ENCODE peak calls at places on chromosomes 5 and 9, in nine cellular contexts. One of them, this sample, is unnamed.

GRCh38 chr9:113274474-113275146 is 762 bp downstream of the CDC26 start:
- DNase-seq in IMR-90: peak
- DNase-seq in stomach: no peak
- DNase-seq in cardiac fibroblast: peak
- DNase-seq in CD4-positive, alpha-beta memory T cell: peak
- DNase-seq in endothelial cell of umbilical vein: peak
- DNase-seq in dorsolateral prefrontal cortex: peak
- DNase-seq in HepG2: peak
- DNase-seq in ascending aorta: no peak
- DNase-seq in this sample: peak

GRCh38 chr5:91245871-91246270 is 137.2 kb downstream of the ARRDC3 start:
- DNase-seq in stomach: no peak
- DNase-seq in CD4-positive, alpha-beta memory T cell: no peak
- DNase-seq in dorsolateral prefrontal cortex: no peak
- DNase-seq in ascending aorta: no peak
- DNase-seq in endothelial cell of umbilical vein: no peak
- DNase-seq in cardiac fibroblast: peak
- DNase-seq in IMR-90: peak
- DNase-seq in HepG2: no peak
- DNase-seq in this sample: no peak

GRCh38 chr9:127506814-127507750 is 55.8 kb downstream of the LRSAM1 start:
- DNase-seq in IMR-90: peak
- DNase-seq in CD4-positive, alpha-beta memory T cell: no peak
- DNase-seq in endothelial cell of umbilical vein: no peak
- DNase-seq in HepG2: no peak
- DNase-seq in dorsolateral prefrontal cortex: no peak
- DNase-seq in cardiac fibroblast: peak
- DNase-seq in ascending aorta: no peak
- DNase-seq in stomach: no peak
- DNase-seq in this sample: no peak

GRCh38 chr5:174532453-174533126 is 191.8 kb upstream of the MSX2 start:
- DNase-seq in endothelial cell of umbilical vein: peak
- DNase-seq in CD4-positive, alpha-beta memory T cell: no peak
- DNase-seq in ascending aorta: peak
- DNase-seq in dorsolateral prefrontal cortex: peak
- DNase-seq in cardiac fibroblast: peak
- DNase-seq in stomach: peak
- DNase-seq in IMR-90: peak
- DNase-seq in HepG2: peak
- DNase-seq in this sample: peak

GRCh38 chr9:33024126-33024965 is 727 bp upstream of the DNAJA1 start:
- DNase-seq in dorsolateral prefrontal cortex: no peak
- DNase-seq in CD4-positive, alpha-beta memory T cell: no peak
- DNase-seq in HepG2: peak
- DNase-seq in ascending aorta: no peak
- DNase-seq in IMR-90: peak
- DNase-seq in cardiac fibroblast: peak
- DNase-seq in stomach: no peak
- DNase-seq in endothelial cell of umbilical vein: no peak
- DNase-seq in this sample: no peak

GRCh38 chr9:87465791-87466190 is 31.9 kb upstream of the DAPK1 start:
- DNase-seq in IMR-90: no peak
- DNase-seq in CD4-positive, alpha-beta memory T cell: no peak
- DNase-seq in ascending aorta: no peak
- DNase-seq in HepG2: no peak
- DNase-seq in dorsolateral prefrontal cortex: no peak
- DNase-seq in endothelial cell of umbilical vein: no peak
- DNase-seq in cardiac fibroblast: no peak
- DNase-seq in stomach: no peak
- DNase-seq in this sample: no peak

GRCh38 chr9:128282500-128282899 is 6.4 kb downstream of the SWI5 start:
- DNase-seq in cardiac fibroblast: peak
- DNase-seq in CD4-positive, alpha-beta memory T cell: no peak
- DNase-seq in dorsolateral prefrontal cortex: no peak
- DNase-seq in ascending aorta: no peak
- DNase-seq in HepG2: no peak
- DNase-seq in stomach: no peak
- DNase-seq in IMR-90: peak
- DNase-seq in endothelial cell of umbilical vein: peak
- DNase-seq in this sample: no peak

GRCh38 chr5:57986746-57987145 is 473.1 kb downstream of the PLK2 start:
- DNase-seq in cardiac fibroblast: peak
- DNase-seq in CD4-positive, alpha-beta memory T cell: no peak
- DNase-seq in stomach: no peak
- DNase-seq in IMR-90: peak
- DNase-seq in dorsolateral prefrontal cortex: peak
- DNase-seq in ascending aorta: peak
- DNase-seq in endothelial cell of umbilical vein: no peak
- DNase-seq in HepG2: no peak
- DNase-seq in this sample: no peak

GRCh38 chr9:74951107-74951720 is 1.5 kb downstream of the C9orf40 start:
- DNase-seq in IMR-90: no peak
- DNase-seq in cardiac fibroblast: no peak
- DNase-seq in endothelial cell of umbilical vein: no peak
- DNase-seq in CD4-positive, alpha-beta memory T cell: no peak
- DNase-seq in ascending aorta: no peak
- DNase-seq in HepG2: no peak
- DNase-seq in stomach: no peak
- DNase-seq in dorsolateral prefrontal cortex: no peak
- DNase-seq in this sample: peak

GRCh38 chr9:112891521-112891920 is 845 bp upstream of the SLC46A2 start:
- DNase-seq in dorsolateral prefrontal cortex: no peak
- DNase-seq in HepG2: no peak
- DNase-seq in IMR-90: no peak
- DNase-seq in CD4-positive, alpha-beta memory T cell: no peak
- DNase-seq in endothelial cell of umbilical vein: no peak
- DNase-seq in stomach: no peak
- DNase-seq in ascending aorta: peak
- DNase-seq in cardiac fibroblast: no peak
- DNase-seq in this sample: no peak

GRCh38 chr5:146329697-146330096 is 8.9 kb upstream of the POU4F3 start:
- DNase-seq in HepG2: no peak
- DNase-seq in CD4-positive, alpha-beta memory T cell: no peak
- DNase-seq in ascending aorta: no peak
- DNase-seq in endothelial cell of umbilical vein: no peak
- DNase-seq in cardiac fibroblast: no peak
- DNase-seq in dorsolateral prefrontal cortex: no peak
- DNase-seq in IMR-90: no peak
- DNase-seq in stomach: no peak
- DNase-seq in this sample: no peak

GRCh38 chr5:41161271-41161670 is 52.1 kb downstream of the C6 start:
- DNase-seq in CD4-positive, alpha-beta memory T cell: no peak
- DNase-seq in stomach: no peak
- DNase-seq in IMR-90: peak
- DNase-seq in cardiac fibroblast: peak
- DNase-seq in endothelial cell of umbilical vein: no peak
- DNase-seq in HepG2: no peak
- DNase-seq in ascending aorta: no peak
- DNase-seq in dorsolateral prefrontal cortex: no peak
- DNase-seq in this sample: no peak

GRCh38 chr5:72478684-72479083 is 28.5 kb downstream of the ZNF366 start:
- DNase-seq in ascending aorta: no peak
- DNase-seq in endothelial cell of umbilical vein: peak
- DNase-seq in cardiac fibroblast: peak
- DNase-seq in stomach: no peak
- DNase-seq in HepG2: no peak
- DNase-seq in IMR-90: peak
- DNase-seq in CD4-positive, alpha-beta memory T cell: no peak
- DNase-seq in dorsolateral prefrontal cortex: no peak
- DNase-seq in this sample: no peak

GRCh38 chr9:107647611-107648010 is 158.0 kb upstream of the KLF4 start:
- DNase-seq in endothelial cell of umbilical vein: no peak
- DNase-seq in CD4-positive, alpha-beta memory T cell: no peak
- DNase-seq in IMR-90: no peak
- DNase-seq in dorsolateral prefrontal cortex: no peak
- DNase-seq in ascending aorta: peak
- DNase-seq in HepG2: no peak
- DNase-seq in stomach: no peak
- DNase-seq in cardiac fibroblast: no peak
- DNase-seq in this sample: no peak

GRCh38 chr9:29208670-29209069 is 1635.4 kb upstream of the C9orf72 start:
- DNase-seq in dorsolateral prefrontal cortex: no peak
- DNase-seq in cardiac fibroblast: no peak
- DNase-seq in IMR-90: no peak
- DNase-seq in HepG2: no peak
- DNase-seq in endothelial cell of umbilical vein: no peak
- DNase-seq in CD4-positive, alpha-beta memory T cell: no peak
- DNase-seq in stomach: no peak
- DNase-seq in ascending aorta: no peak
- DNase-seq in this sample: no peak

GRCh38 chr9:76027426-76027825 is 137.0 kb downstream of the PCSK5 start:
- DNase-seq in ascending aorta: no peak
- DNase-seq in IMR-90: peak
- DNase-seq in dorsolateral prefrontal cortex: no peak
- DNase-seq in stomach: no peak
- DNase-seq in HepG2: no peak
- DNase-seq in endothelial cell of umbilical vein: no peak
- DNase-seq in cardiac fibroblast: no peak
- DNase-seq in CD4-positive, alpha-beta memory T cell: peak
- DNase-seq in this sample: no peak

GRCh38 chr9:27108981-27109541 is at the start of gene TEK:
- DNase-seq in dorsolateral prefrontal cortex: no peak
- DNase-seq in ascending aorta: no peak
- DNase-seq in endothelial cell of umbilical vein: peak
- DNase-seq in cardiac fibroblast: peak
- DNase-seq in HepG2: no peak
- DNase-seq in stomach: no peak
- DNase-seq in CD4-positive, alpha-beta memory T cell: no peak
- DNase-seq in IMR-90: peak
- DNase-seq in this sample: no peak

GRCh38 chr9:4145482-4145881 is 154.4 kb downstream of the GLIS3 start:
- DNase-seq in IMR-90: no peak
- DNase-seq in stomach: no peak
- DNase-seq in CD4-positive, alpha-beta memory T cell: no peak
- DNase-seq in ascending aorta: no peak
- DNase-seq in endothelial cell of umbilical vein: no peak
- DNase-seq in HepG2: no peak
- DNase-seq in cardiac fibroblast: no peak
- DNase-seq in dorsolateral prefrontal cortex: no peak
- DNase-seq in this sample: no peak

GRCh38 chr5:102638912-102639652 is 116.0 kb upstream of the PAM start:
- DNase-seq in cardiac fibroblast: no peak
- DNase-seq in CD4-positive, alpha-beta memory T cell: no peak
- DNase-seq in endothelial cell of umbilical vein: no peak
- DNase-seq in HepG2: no peak
- DNase-seq in ascending aorta: no peak
- DNase-seq in stomach: no peak
- DNase-seq in dorsolateral prefrontal cortex: no peak
- DNase-seq in IMR-90: no peak
- DNase-seq in this sample: no peak

DNA sequence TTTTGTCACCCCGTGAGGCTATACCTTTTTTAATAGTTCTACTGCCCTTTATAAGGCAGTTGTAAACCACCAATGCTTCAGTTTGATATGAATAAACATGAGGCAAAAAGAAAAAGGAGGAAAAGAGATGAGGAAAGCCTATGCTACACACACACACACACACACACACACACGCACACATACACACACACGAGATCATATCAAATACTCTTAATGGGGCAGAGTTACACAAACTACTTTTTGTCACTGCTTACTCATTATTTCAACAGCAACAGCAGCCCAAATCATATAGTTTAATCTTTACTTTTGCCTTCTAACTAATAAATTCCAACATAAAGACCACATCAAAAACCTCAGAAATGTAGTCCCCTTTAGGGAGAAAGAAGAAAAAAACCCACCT is 116.8 kb upstream of the PAM start:
- DNase-seq in dorsolateral prefrontal cortex: no peak
- DNase-seq in HepG2: no peak
- DNase-seq in endothelial cell of umbilical vein: no peak
- DNase-seq in IMR-90: no peak
- DNase-seq in ascending aorta: no peak
- DNase-seq in cardiac fibroblast: peak
- DNase-seq in stomach: no peak
- DNase-seq in CD4-positive, alpha-beta memory T cell: no peak
- DNase-seq in this sample: no peak
- H3K4me3 ChIP-seq in dorsolateral prefrontal cortex: no peak
- H3K4me3 ChIP-seq in HepG2: no peak
- H3K4me3 ChIP-seq in endothelial cell of umbilical vein: no peak
- H3K4me3 ChIP-seq in IMR-90: no peak
- H3K4me3 ChIP-seq in ascending aorta: no peak
- H3K4me3 ChIP-seq in cardiac fibroblast: no peak
- H3K4me3 ChIP-seq in stomach: no peak
- H3K4me3 ChIP-seq in CD4-positive, alpha-beta memory T cell: no peak
- H3K4me3 ChIP-seq in this sample: no peak

DNA sequence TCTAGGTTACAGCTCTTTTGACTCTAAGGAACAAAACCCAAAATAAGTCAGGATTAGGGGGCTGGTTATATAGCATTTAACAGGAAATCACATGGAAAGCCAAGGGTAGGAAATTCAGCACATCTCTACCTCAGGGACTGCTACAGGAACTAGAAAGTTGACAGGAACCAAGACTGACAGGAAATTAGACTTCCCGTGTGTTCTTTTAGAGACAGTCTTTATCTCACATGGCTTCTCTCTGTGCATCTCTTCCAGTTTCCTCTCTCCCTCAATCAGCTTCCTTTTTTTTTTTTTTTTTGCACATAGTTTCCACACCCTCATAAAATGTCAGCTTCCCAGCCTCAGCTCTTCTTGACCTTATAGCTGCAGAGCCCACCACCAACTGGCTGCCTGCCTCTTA is 4.8 kb downstream of the RECK start:
- DNase-seq in endothelial cell of umbilical vein: peak
- DNase-seq in dorsolateral prefrontal cortex: no peak
- DNase-seq in ascending aorta: no peak
- DNase-seq in cardiac fibroblast: no peak
- DNase-seq in HepG2: no peak
- DNase-seq in stomach: no peak
- DNase-seq in CD4-positive, alpha-beta memory T cell: no peak
- DNase-seq in IMR-90: no peak
- DNase-seq in this sample: no peak
- H3K4me3 ChIP-seq in endothelial cell of umbilical vein: no peak
- H3K4me3 ChIP-seq in dorsolateral prefrontal cortex: no peak
- H3K4me3 ChIP-seq in ascending aorta: no peak
- H3K4me3 ChIP-seq in cardiac fibroblast: no peak
- H3K4me3 ChIP-seq in HepG2: no peak
- H3K4me3 ChIP-seq in stomach: no peak
- H3K4me3 ChIP-seq in CD4-positive, alpha-beta memory T cell: no peak
- H3K4me3 ChIP-seq in IMR-90: no peak
- H3K4me3 ChIP-seq in this sample: no peak

GRCh38 chr5:22567983-22568382 is 285.2 kb downstream of the CDH12 start:
- DNase-seq in cardiac fibroblast: no peak
- DNase-seq in CD4-positive, alpha-beta memory T cell: no peak
- DNase-seq in ascending aorta: no peak
- DNase-seq in dorsolateral prefrontal cortex: no peak
- DNase-seq in HepG2: no peak
- DNase-seq in IMR-90: peak
- DNase-seq in stomach: no peak
- DNase-seq in endothelial cell of umbilical vein: no peak
- DNase-seq in this sample: no peak
- H3K4me3 ChIP-seq in cardiac fibroblast: no peak
- H3K4me3 ChIP-seq in CD4-positive, alpha-beta memory T cell: no peak
- H3K4me3 ChIP-seq in ascending aorta: no peak
- H3K4me3 ChIP-seq in dorsolateral prefrontal cortex: no peak
- H3K4me3 ChIP-seq in HepG2: no peak
- H3K4me3 ChIP-seq in IMR-90: no peak
- H3K4me3 ChIP-seq in stomach: no peak
- H3K4me3 ChIP-seq in endothelial cell of umbilical vein: no peak
- H3K4me3 ChIP-seq in this sample: no peak

DNA sequence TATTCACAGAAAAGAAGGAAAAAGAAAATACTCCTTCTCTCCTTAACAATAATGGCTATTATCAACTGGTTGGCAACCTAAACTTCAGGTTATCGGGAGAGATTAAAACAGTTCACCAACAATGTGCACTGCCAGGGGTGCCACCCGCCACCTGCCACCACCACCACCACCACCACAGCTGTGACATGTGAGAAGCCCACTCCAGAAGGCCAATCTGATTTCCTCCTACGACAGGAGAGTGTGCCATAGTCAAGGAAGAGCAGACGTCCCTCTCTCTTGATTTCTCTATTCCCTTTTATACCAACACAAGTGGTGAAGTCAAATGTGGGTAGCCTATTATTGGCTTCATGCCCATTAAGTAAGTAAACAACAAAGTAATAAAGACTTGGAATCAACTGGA is 22.5 kb downstream of the GNAQ start:
- DNase-seq in HepG2: no peak
- DNase-seq in ascending aorta: no peak
- DNase-seq in endothelial cell of umbilical vein: no peak
- DNase-seq in stomach: no peak
- DNase-seq in dorsolateral prefrontal cortex: no peak
- DNase-seq in IMR-90: no peak
- DNase-seq in CD4-positive, alpha-beta memory T cell: no peak
- DNase-seq in cardiac fibroblast: no peak
- DNase-seq in this sample: no peak
- H3K4me3 ChIP-seq in HepG2: no peak
- H3K4me3 ChIP-seq in ascending aorta: no peak
- H3K4me3 ChIP-seq in endothelial cell of umbilical vein: no peak
- H3K4me3 ChIP-seq in stomach: no peak
- H3K4me3 ChIP-seq in dorsolateral prefrontal cortex: no peak
- H3K4me3 ChIP-seq in IMR-90: no peak
- H3K4me3 ChIP-seq in CD4-positive, alpha-beta memory T cell: no peak
- H3K4me3 ChIP-seq in cardiac fibroblast: no peak
- H3K4me3 ChIP-seq in this sample: no peak

This sample was measured in HAP-1.